ENCODE peak calls at places on chromosomes 2 and 18, in ten cellular contexts. One of them, this sample, is unnamed.

GRCh38 chr2:58571181-58571852 is 330.2 kb upstream of the FANCL start:
- DNase-seq in GM23248: peak; percentile 85
- DNase-seq in hippocampal formation: peak; percentile 55
- DNase-seq in left lobe of liver: no peak
- DNase-seq in adrenal gland: peak; percentile 51
- DNase-seq in stimulated activated CD4-positive, alpha-beta T cell treated with anti-CD3 and anti-CD28 coated beads, Interleukin-1b, Interleukin-23, amount 100 ng/mL, for 4 hours: no peak
- DNase-seq in pons: peak; percentile 69
- DNase-seq in AML-193: peak; percentile 16
- DNase-seq in activated CD4-positive, CD25-positive, alpha-beta regulatory T cell treated with anti-CD3 and anti-CD28 coated beads, Interleukin-2, amount 50 U/mL, for 16 hours: no peak
- DNase-seq in cardiac muscle cell: peak; percentile 75
- DNase-seq in this sample: peak; percentile 49

GRCh38 chr2:60512641-60513040 is 40.8 kb downstream of the BCL11A start:
- DNase-seq in left lobe of liver: no peak
- DNase-seq in adrenal gland: no peak
- DNase-seq in hippocampal formation: no peak
- DNase-seq in activated CD4-positive, CD25-positive, alpha-beta regulatory T cell treated with anti-CD3 and anti-CD28 coated beads, Interleukin-2, amount 50 U/mL, for 16 hours: no peak
- DNase-seq in AML-193: no peak
- DNase-seq in GM23248: no peak
- DNase-seq in stimulated activated CD4-positive, alpha-beta T cell treated with anti-CD3 and anti-CD28 coated beads, Interleukin-1b, Interleukin-23, amount 100 ng/mL, for 4 hours: no peak
- DNase-seq in pons: no peak
- DNase-seq in cardiac muscle cell: no peak
- DNase-seq in this sample: no peak

GRCh38 chr18:8139971-8140406 is 469.2 kb upstream of the RAB12 start:
- DNase-seq in left lobe of liver: no peak
- DNase-seq in hippocampal formation: peak; percentile 15
- DNase-seq in stimulated activated CD4-positive, alpha-beta T cell treated with anti-CD3 and anti-CD28 coated beads, Interleukin-1b, Interleukin-23, amount 100 ng/mL, for 4 hours: no peak
- DNase-seq in adrenal gland: peak; percentile 80
- DNase-seq in AML-193: no peak
- DNase-seq in activated CD4-positive, CD25-positive, alpha-beta regulatory T cell treated with anti-CD3 and anti-CD28 coated beads, Interleukin-2, amount 50 U/mL, for 16 hours: no peak
- DNase-seq in pons: peak; percentile 14
- DNase-seq in GM23248: no peak
- DNase-seq in cardiac muscle cell: peak; percentile 9
- DNase-seq in this sample: peak; percentile 42

GRCh38 chr2:209519271-209519670 is 95.4 kb downstream of the MAP2 start:
- DNase-seq in adrenal gland: no peak
- DNase-seq in GM23248: no peak
- DNase-seq in cardiac muscle cell: no peak
- DNase-seq in left lobe of liver: no peak
- DNase-seq in hippocampal formation: no peak
- DNase-seq in stimulated activated CD4-positive, alpha-beta T cell treated with anti-CD3 and anti-CD28 coated beads, Interleukin-1b, Interleukin-23, amount 100 ng/mL, for 4 hours: no peak
- DNase-seq in pons: no peak
- DNase-seq in activated CD4-positive, CD25-positive, alpha-beta regulatory T cell treated with anti-CD3 and anti-CD28 coated beads, Interleukin-2, amount 50 U/mL, for 16 hours: no peak
- DNase-seq in AML-193: no peak
- DNase-seq in this sample: no peak

GRCh38 chr2:36425771-36426340 is 70.3 kb downstream of the CRIM1 start:
- DNase-seq in hippocampal formation: no peak
- DNase-seq in activated CD4-positive, CD25-positive, alpha-beta regulatory T cell treated with anti-CD3 and anti-CD28 coated beads, Interleukin-2, amount 50 U/mL, for 16 hours: no peak
- DNase-seq in cardiac muscle cell: no peak
- DNase-seq in stimulated activated CD4-positive, alpha-beta T cell treated with anti-CD3 and anti-CD28 coated beads, Interleukin-1b, Interleukin-23, amount 100 ng/mL, for 4 hours: no peak
- DNase-seq in left lobe of liver: no peak
- DNase-seq in adrenal gland: no peak
- DNase-seq in pons: no peak
- DNase-seq in AML-193: no peak
- DNase-seq in GM23248: peak; percentile 60
- DNase-seq in this sample: no peak

GRCh38 chr2:16525265-16525887 is 140.3 kb downstream of the CYRIA start:
- DNase-seq in left lobe of liver: no peak
- DNase-seq in AML-193: peak; percentile 39
- DNase-seq in GM23248: no peak
- DNase-seq in adrenal gland: no peak
- DNase-seq in activated CD4-positive, CD25-positive, alpha-beta regulatory T cell treated with anti-CD3 and anti-CD28 coated beads, Interleukin-2, amount 50 U/mL, for 16 hours: no peak
- DNase-seq in hippocampal formation: no peak
- DNase-seq in cardiac muscle cell: peak; percentile 2
- DNase-seq in pons: no peak
- DNase-seq in stimulated activated CD4-positive, alpha-beta T cell treated with anti-CD3 and anti-CD28 coated beads, Interleukin-1b, Interleukin-23, amount 100 ng/mL, for 4 hours: no peak
- DNase-seq in this sample: no peak

GRCh38 chr2:223576873-223577272 is 25.3 kb downstream of the SCG2 start:
- DNase-seq in pons: no peak
- DNase-seq in stimulated activated CD4-positive, alpha-beta T cell treated with anti-CD3 and anti-CD28 coated beads, Interleukin-1b, Interleukin-23, amount 100 ng/mL, for 4 hours: no peak
- DNase-seq in cardiac muscle cell: peak; percentile 97
- DNase-seq in adrenal gland: no peak
- DNase-seq in left lobe of liver: no peak
- DNase-seq in GM23248: peak; percentile 97
- DNase-seq in activated CD4-positive, CD25-positive, alpha-beta regulatory T cell treated with anti-CD3 and anti-CD28 coated beads, Interleukin-2, amount 50 U/mL, for 16 hours: no peak
- DNase-seq in AML-193: no peak
- DNase-seq in hippocampal formation: no peak
- DNase-seq in this sample: no peak

GRCh38 chr2:101794141-101794540 is 96.6 kb downstream of the MAP4K4 start:
- DNase-seq in left lobe of liver: no peak
- DNase-seq in stimulated activated CD4-positive, alpha-beta T cell treated with anti-CD3 and anti-CD28 coated beads, Interleukin-1b, Interleukin-23, amount 100 ng/mL, for 4 hours: no peak
- DNase-seq in GM23248: no peak
- DNase-seq in hippocampal formation: no peak
- DNase-seq in AML-193: no peak
- DNase-seq in cardiac muscle cell: peak; percentile 40
- DNase-seq in activated CD4-positive, CD25-positive, alpha-beta regulatory T cell treated with anti-CD3 and anti-CD28 coated beads, Interleukin-2, amount 50 U/mL, for 16 hours: no peak
- DNase-seq in pons: no peak
- DNase-seq in adrenal gland: no peak
- DNase-seq in this sample: no peak

GRCh38 chr2:63983986-63984605 is 35.1 kb downstream of the VPS54 start:
- DNase-seq in pons: no peak
- DNase-seq in left lobe of liver: no peak
- DNase-seq in stimulated activated CD4-positive, alpha-beta T cell treated with anti-CD3 and anti-CD28 coated beads, Interleukin-1b, Interleukin-23, amount 100 ng/mL, for 4 hours: no peak
- DNase-seq in hippocampal formation: no peak
- DNase-seq in adrenal gland: no peak
- DNase-seq in GM23248: no peak
- DNase-seq in AML-193: no peak
- DNase-seq in cardiac muscle cell: peak; percentile 9
- DNase-seq in activated CD4-positive, CD25-positive, alpha-beta regulatory T cell treated with anti-CD3 and anti-CD28 coated beads, Interleukin-2, amount 50 U/mL, for 16 hours: no peak
- DNase-seq in this sample: no peak

This sample was measured in midbrain.